ENCODE peak calls at places on chromosomes 2 and 18, in five cellular contexts. One of them, this sample, is unnamed.

GRCh38 chr2:19086351-19086750 is 272.1 kb downstream of the OSR1 start:
- DNase-seq in AG04450: no peak
- DNase-seq in choroid plexus epithelial cell: no peak
- DNase-seq in tibial artery: no peak
- DNase-seq in HAP-1: no peak
- DNase-seq in this sample: no peak

GRCh38 chr2:169397697-169398096 is 35.4 kb upstream of the LRP2 start:
- DNase-seq in AG04450: no peak
- DNase-seq in tibial artery: no peak
- DNase-seq in choroid plexus epithelial cell: peak; percentile 31
- DNase-seq in HAP-1: no peak
- DNase-seq in this sample: peak; percentile 6

GRCh38 chr2:23926289-23926749 is 604 bp downstream of the ATAD2B start:
- DNase-seq in tibial artery: no peak
- DNase-seq in choroid plexus epithelial cell: no peak
- DNase-seq in AG04450: no peak
- DNase-seq in HAP-1: peak; percentile 53
- DNase-seq in this sample: no peak

GRCh38 chr2:42195559-42195958 is 26.4 kb downstream of the EML4 start:
- DNase-seq in HAP-1: no peak
- DNase-seq in AG04450: no peak
- DNase-seq in tibial artery: no peak
- DNase-seq in choroid plexus epithelial cell: peak; percentile 72
- DNase-seq in this sample: peak; percentile 37

GRCh38 chr2:6685447-6685846 is 180.3 kb downstream of the CMPK2 start:
- DNase-seq in choroid plexus epithelial cell: no peak
- DNase-seq in AG04450: no peak
- DNase-seq in HAP-1: no peak
- DNase-seq in tibial artery: no peak
- DNase-seq in this sample: no peak

GRCh38 chr18:63101811-63102210 is 217.8 kb downstream of the BCL2 start:
- DNase-seq in AG04450: no peak
- DNase-seq in choroid plexus epithelial cell: no peak
- DNase-seq in tibial artery: no peak
- DNase-seq in HAP-1: no peak
- DNase-seq in this sample: no peak

GRCh38 chr2:138846216-138846821 is 66.1 kb upstream of the NXPH2 start:
- DNase-seq in tibial artery: no peak
- DNase-seq in HAP-1: peak; percentile 18
- DNase-seq in choroid plexus epithelial cell: peak; percentile 45
- DNase-seq in AG04450: no peak
- DNase-seq in this sample: no peak

GRCh38 chr2:223724831-223725230 is 112.6 kb downstream of the AP1S3 start:
- DNase-seq in AG04450: no peak
- DNase-seq in choroid plexus epithelial cell: peak; percentile 17
- DNase-seq in HAP-1: no peak
- DNase-seq in tibial artery: no peak
- DNase-seq in this sample: no peak

GRCh38 chr2:217279571-217279970 is 419.7 kb upstream of the TNP1 start:
- DNase-seq in AG04450: peak; percentile 80
- DNase-seq in tibial artery: no peak
- DNase-seq in choroid plexus epithelial cell: peak; percentile 84
- DNase-seq in HAP-1: no peak
- DNase-seq in this sample: peak; percentile 78

GRCh38 chr2:12293868-12294267 is 422.9 kb upstream of the TRIB2 start:
- DNase-seq in HAP-1: no peak
- DNase-seq in choroid plexus epithelial cell: no peak
- DNase-seq in tibial artery: no peak
- DNase-seq in AG04450: no peak
- DNase-seq in this sample: peak; percentile 34

GRCh38 chr2:28136557-28136956 is 246.0 kb downstream of the BABAM2 start:
- DNase-seq in HAP-1: no peak
- DNase-seq in tibial artery: no peak
- DNase-seq in AG04450: no peak
- DNase-seq in choroid plexus epithelial cell: no peak
- DNase-seq in this sample: no peak

GRCh38 chr2:128490881-128491778 is 172.5 kb upstream of the HS6ST1 start:
- DNase-seq in choroid plexus epithelial cell: no peak
- DNase-seq in tibial artery: peak; percentile 48
- DNase-seq in HAP-1: no peak
- DNase-seq in AG04450: no peak
- DNase-seq in this sample: no peak

GRCh38 chr18:36038102-36038663 is 29.2 kb downstream of the RPRD1A start:
- DNase-seq in choroid plexus epithelial cell: no peak
- DNase-seq in HAP-1: no peak
- DNase-seq in tibial artery: no peak
- DNase-seq in AG04450: no peak
- DNase-seq in this sample: no peak

GRCh38 chr2:112924855-112925254 is 13.9 kb downstream of the IL37 start:
- DNase-seq in AG04450: no peak
- DNase-seq in tibial artery: no peak
- DNase-seq in HAP-1: no peak
- DNase-seq in choroid plexus epithelial cell: no peak
- DNase-seq in this sample: no peak

GRCh38 chr2:12819721-12820120 is 103.0 kb downstream of the TRIB2 start:
- DNase-seq in HAP-1: no peak
- DNase-seq in tibial artery: no peak
- DNase-seq in AG04450: no peak
- DNase-seq in choroid plexus epithelial cell: peak; percentile 90
- DNase-seq in this sample: peak; percentile 43

GRCh38 chr2:113056501-113056900 is 2.5 kb upstream of the IL36RN start:
- DNase-seq in HAP-1: no peak
- DNase-seq in AG04450: no peak
- DNase-seq in choroid plexus epithelial cell: peak; percentile 17
- DNase-seq in tibial artery: no peak
- DNase-seq in this sample: no peak

GRCh38 chr2:240138275-240138984 is 2.0 kb downstream of the OTOS start:
- DNase-seq in tibial artery: peak; percentile 34
- DNase-seq in choroid plexus epithelial cell: no peak
- DNase-seq in AG04450: no peak
- DNase-seq in HAP-1: no peak
- DNase-seq in this sample: no peak

GRCh38 chr2:240551288-240551687 is 6.5 kb downstream of the ANKMY1 start:
- DNase-seq in choroid plexus epithelial cell: no peak
- DNase-seq in HAP-1: no peak
- DNase-seq in tibial artery: no peak
- DNase-seq in AG04450: no peak
- DNase-seq in this sample: no peak

GRCh38 chr2:126792186-126792585 is 106.5 kb upstream of the TEX51 start:
- DNase-seq in choroid plexus epithelial cell: no peak
- DNase-seq in HAP-1: no peak
- DNase-seq in AG04450: no peak
- DNase-seq in tibial artery: peak; percentile 39
- DNase-seq in this sample: no peak

GRCh38 chr2:100755441-100755840 is 64.5 kb upstream of the NPAS2 start:
- DNase-seq in AG04450: no peak
- DNase-seq in tibial artery: no peak
- DNase-seq in HAP-1: no peak
- DNase-seq in choroid plexus epithelial cell: no peak
- DNase-seq in this sample: no peak

GRCh38 chr18:44793685-44794084 is 113.0 kb downstream of the SETBP1 start:
- DNase-seq in tibial artery: no peak
- DNase-seq in HAP-1: no peak
- DNase-seq in AG04450: no peak
- DNase-seq in choroid plexus epithelial cell: no peak
- DNase-seq in this sample: no peak

GRCh38 chr2:3179208-3179607 is 198.4 kb downstream of the EIPR1 start:
- DNase-seq in AG04450: no peak
- DNase-seq in HAP-1: peak; percentile 42
- DNase-seq in tibial artery: no peak
- DNase-seq in choroid plexus epithelial cell: no peak
- DNase-seq in this sample: no peak

GRCh38 chr2:239893236-239893515 is 132.0 kb downstream of the NDUFA10 start:
- DNase-seq in AG04450: no peak
- DNase-seq in choroid plexus epithelial cell: no peak
- DNase-seq in HAP-1: no peak
- DNase-seq in tibial artery: peak; percentile 27
- DNase-seq in this sample: no peak

GRCh38 chr18:50097702-50098101 is 97.2 kb downstream of the MYO5B start:
- DNase-seq in AG04450: no peak
- DNase-seq in HAP-1: no peak
- DNase-seq in choroid plexus epithelial cell: no peak
- DNase-seq in tibial artery: no peak
- DNase-seq in this sample: peak; percentile 11

DNA sequence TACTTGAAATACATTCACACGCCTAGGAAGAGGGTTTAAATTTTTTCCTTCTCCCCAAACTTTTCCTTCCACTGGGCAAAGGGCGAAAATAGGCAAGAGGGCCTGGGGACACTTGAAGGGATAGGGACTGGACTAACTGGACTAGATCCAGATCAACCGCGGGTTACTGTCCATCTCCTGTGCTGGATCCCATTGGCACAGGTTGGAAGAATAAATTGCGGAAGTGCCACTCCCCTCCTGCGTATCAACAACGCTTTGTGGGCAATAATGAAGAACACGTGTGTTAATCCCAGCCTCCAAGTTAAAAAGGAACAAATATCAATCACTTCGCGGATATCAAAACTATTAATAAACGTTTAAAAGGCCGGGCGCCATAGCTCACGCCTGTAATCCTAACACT is 1.7 kb upstream of the FZD5 start:
- DNase-seq in choroid plexus epithelial cell: no peak
- DNase-seq in HAP-1: no peak
- DNase-seq in AG04450: no peak
- DNase-seq in tibial artery: no peak
- DNase-seq in this sample: no peak
- H3K4me3 ChIP-seq in choroid plexus epithelial cell: no peak overlapping the region
- H3K4me3 ChIP-seq in HAP-1: no peak overlapping the region
- H3K4me3 ChIP-seq in AG04450: no peak overlapping the region
- H3K4me3 ChIP-seq in tibial artery: no peak overlapping the region
- H3K4me3 ChIP-seq in this sample: no peak overlapping the region

DNA sequence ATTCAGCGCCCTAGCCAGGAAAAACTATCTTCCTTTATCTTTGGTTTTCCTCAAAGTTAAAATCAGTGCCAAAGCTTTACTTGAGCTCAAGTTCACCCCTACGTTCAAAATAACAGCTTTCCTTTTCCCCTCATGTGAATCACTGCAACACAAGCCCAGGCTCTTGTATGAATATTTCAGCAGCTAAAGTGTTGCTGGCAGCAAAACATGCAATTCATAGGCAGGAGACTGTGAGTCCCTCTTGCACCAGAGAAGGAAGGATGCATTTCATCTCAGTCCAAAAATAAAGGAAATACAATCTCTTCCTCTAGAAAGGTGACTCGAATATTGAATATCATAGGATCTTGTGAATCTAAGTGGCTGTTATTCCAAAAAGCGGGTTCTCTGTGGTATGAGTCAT is 461.3 kb upstream of the SOX11 start:
- DNase-seq in AG04450: no peak
- DNase-seq in choroid plexus epithelial cell: peak; percentile 19
- DNase-seq in HAP-1: no peak
- DNase-seq in tibial artery: no peak
- DNase-seq in this sample: no peak
- H3K4me3 ChIP-seq in AG04450: no peak overlapping the region
- H3K4me3 ChIP-seq in choroid plexus epithelial cell: no peak overlapping the region
- H3K4me3 ChIP-seq in HAP-1: no peak overlapping the region
- H3K4me3 ChIP-seq in tibial artery: no peak overlapping the region
- H3K4me3 ChIP-seq in this sample: no peak overlapping the region

DNA sequence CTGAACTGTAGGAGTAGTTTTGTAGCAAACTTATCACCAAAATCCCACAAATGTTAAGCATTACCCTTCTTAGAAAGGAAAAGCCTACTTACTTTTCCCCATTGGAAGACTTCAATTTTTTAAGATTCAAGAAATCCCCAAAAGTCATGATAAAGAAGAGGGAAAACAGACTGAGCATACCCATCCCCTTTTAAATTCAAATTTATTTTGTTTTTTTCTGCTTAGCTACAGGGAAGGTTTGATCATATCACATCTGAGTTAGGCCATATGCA is 174.5 kb downstream of the TGIF1 start:
- DNase-seq in HAP-1: no peak
- DNase-seq in AG04450: no peak
- DNase-seq in choroid plexus epithelial cell: no peak
- DNase-seq in tibial artery: no peak
- DNase-seq in this sample: no peak
- H3K4me3 ChIP-seq in HAP-1: no peak overlapping the region
- H3K4me3 ChIP-seq in AG04450: peak overlapping the region; percentile 3
- H3K4me3 ChIP-seq in choroid plexus epithelial cell: no peak overlapping the region
- H3K4me3 ChIP-seq in tibial artery: no peak overlapping the region
- H3K4me3 ChIP-seq in this sample: no peak overlapping the region

GRCh38 chr2:233350708-233351107 is 3.6 kb upstream of the DGKD start:
- DNase-seq in HAP-1: peak; percentile 24
- DNase-seq in tibial artery: peak; percentile 52
- DNase-seq in AG04450: peak; percentile 42
- DNase-seq in choroid plexus epithelial cell: peak; percentile 77
- DNase-seq in this sample: peak; percentile 62
- H3K4me3 ChIP-seq in HAP-1: no peak overlapping the region
- H3K4me3 ChIP-seq in tibial artery: no peak overlapping the region
- H3K4me3 ChIP-seq in AG04450: no peak overlapping the region
- H3K4me3 ChIP-seq in choroid plexus epithelial cell: no peak overlapping the region
- H3K4me3 ChIP-seq in this sample: no peak overlapping the region

This sample was measured in astrocyte of the cerebellum.